ENCODE peak calls at places on chromosomes 7 and 10, in four cellular contexts. R is brain microvascular endothelial cell, X is RCC 7860, D is mesenteric fat pad. F is an unnamed sample.

GRCh38 chr10:87960230-87960629 is 96.8 kb downstream of the PTEN start:
- DNase-seq in R (peak), X (no peak), D (no peak), F (no peak)

GRCh38 chr10:35090162-35090954 is at the start of gene CUL2:
- DNase-seq in R (peak), X (peak), D (peak), F (peak)

GRCh38 chr7:105840981-105841749 is 35.2 kb downstream of the ATXN7L1 start:
- DNase-seq in R (no peak), X (no peak), D (no peak), F (no peak)

GRCh38 chr7:47503283-47503682 is 78.6 kb downstream of the TNS3 start:
- DNase-seq in R (no peak), X (no peak), D (no peak), F (no peak)

GRCh38 chr7:149780636-149781419 is 7.4 kb upstream of the ZNF467 start:
- DNase-seq in R (no peak), X (no peak), D (no peak), F (no peak)

GRCh38 chr7:66330961-66331360 is 125.8 kb downstream of the TPST1 start:
- DNase-seq in R (no peak), X (no peak), D (no peak), F (no peak)

GRCh38 chr10:5813091-5813340 is 218 bp downstream of the GDI2 start:
- DNase-seq in R (no peak), X (peak), D (no peak), F (no peak)

GRCh38 chr10:451021-451471 is 238.4 kb downstream of the DIP2C start:
- DNase-seq in R (no peak), X (no peak), D (no peak), F (no peak)

GRCh38 chr7:81155654-81156373 is 237.0 kb upstream of the SEMA3C start:
- DNase-seq in R (no peak), X (peak), D (no peak), F (no peak)

GRCh38 chr7:5393748-5394147 is 29.9 kb downstream of the TNRC18 start:
- DNase-seq in R (no peak), X (no peak), D (no peak), F (no peak)

GRCh38 chr10:128852449-128852848 is 614.6 kb upstream of the MGMT start:
- DNase-seq in R (no peak), X (no peak), D (no peak), F (no peak)

F was measured in coronary artery.